ENCODE peak calls at places on chromosomes 5 and 9, in nine cellular contexts. Z is astrocyte, U is uterus, H is mucosa of descending colon, K is heart left ventricle, P is GM23338, W is neural progenitor cell, L is sigmoid colon, I is upper lobe of right lung. F is an unnamed sample. For H3K36me3, the result is how much of the 10 kb centered on the place peaks cover.

GRCh38 chr5:71938886-71939285 is 168.4 kb upstream of the MAP1B start:
- DNase-seq in Z (no peak), H (peak), W (no peak), L (no peak), K (no peak), U (no peak), P (peak), I (peak), F (no peak)

GRCh38 chr9:1969160-1969559 is 46.0 kb upstream of the SMARCA2 start:
- DNase-seq in K (no peak), I (no peak), P (no peak), W (no peak), L (no peak), U (no peak), H (no peak), Z (no peak), F (no peak)

GRCh38 chr5:400282-401215 is 42.4 kb upstream of the EXOC3 start:
- DNase-seq in W (no peak), Z (peak), P (no peak), I (no peak), K (no peak), U (no peak), L (peak), H (no peak), F (peak)

GRCh38 chr5:67085616-67086015 is 111.0 kb downstream of the CD180 start:
- DNase-seq in K (no peak), P (no peak), I (no peak), U (no peak), W (no peak), H (no peak), Z (no peak), L (no peak), F (no peak)

GRCh38 chr9:105114956-105115728 is 129.3 kb upstream of the SLC44A1 start:
- DNase-seq in U (no peak), W (no peak), Z (peak), H (peak), L (peak), I (peak), P (no peak), K (peak), F (peak)

GRCh38 chr9:135555203-135555602 is 6.4 kb upstream of the PAEP start:
- DNase-seq in Z (no peak), K (no peak), I (peak), P (no peak), W (no peak), L (no peak), H (no peak), U (no peak), F (no peak)

GRCh38 chr9:137465000-137465769 is 6.1 kb upstream of the NSMF start:
- DNase-seq in U (no peak), I (peak), K (peak), Z (no peak), P (no peak), W (no peak), L (no peak), H (no peak), F (no peak)

GRCh38 chr5:12022444-12022843 is 118.2 kb upstream of the CTNND2 start:
- DNase-seq in I (no peak), Z (no peak), H (no peak), W (no peak), U (no peak), L (no peak), P (no peak), K (no peak), F (no peak)

GRCh38 chr9:82406714-82407113 is 418.1 kb downstream of the SPATA31D1 start:
- DNase-seq in K (no peak), I (no peak), P (no peak), W (no peak), U (no peak), Z (no peak), H (no peak), L (no peak), F (no peak)

GRCh38 chr5:14250094-14250777 is 107.1 kb downstream of the TRIO start:
- DNase-seq in W (peak), U (peak), P (peak), I (no peak), Z (peak), K (peak), H (peak), L (peak), F (no peak)

GRCh38 chr5:91164424-91164823 is 218.7 kb downstream of the ARRDC3 start:
- DNase-seq in U (no peak), H (no peak), K (no peak), P (no peak), I (no peak), Z (no peak), L (no peak), W (no peak), F (no peak)

GRCh38 chr9:131275332-131276106 is 791 bp downstream of the FAM78A start:
- DNase-seq in L (no peak), U (no peak), P (peak), I (no peak), K (peak), W (peak), H (peak), Z (no peak), F (no peak)

GRCh38 chr5:179227196-179227577 is 118.1 kb downstream of the ADAMTS2 start:
- DNase-seq in H (no peak), P (no peak), L (peak), I (peak), U (peak), W (no peak), Z (no peak), K (peak), F (no peak)

GRCh38 chr5:110339399-110339798 is 387.1 kb downstream of the TMEM232 start:
- DNase-seq in H (no peak), U (no peak), W (no peak), P (peak), L (no peak), K (no peak), I (no peak), Z (no peak), F (no peak)

GRCh38 chr9:78438765-78439164 is 141.8 kb downstream of the PSAT1 start:
- DNase-seq in Z (no peak), W (peak), I (no peak), U (no peak), L (no peak), K (no peak), H (no peak), P (no peak), F (no peak)

GRCh38 chr5:33761139-33761538 is 130.7 kb downstream of the ADAMTS12 start:
- DNase-seq in U (no peak), K (no peak), H (no peak), L (no peak), P (peak), I (no peak), W (peak), Z (peak), F (no peak)

GRCh38 chr9:125524522-125524921 is 182.5 kb downstream of the MAPKAP1 start:
- DNase-seq in W (peak), L (no peak), U (no peak), H (no peak), P (peak), I (no peak), Z (no peak), K (no peak), F (no peak)

GRCh38 chr5:13816126-13816525 is 128.4 kb downstream of the DNAH5 start:
- DNase-seq in H (no peak), U (no peak), K (no peak), L (no peak), W (no peak), Z (no peak), I (no peak), P (no peak), F (no peak)

GRCh38 chr5:115898656-115899055 is 56.9 kb downstream of the AP3S1 start:
- DNase-seq in P (no peak), H (no peak), W (no peak), U (no peak), Z (peak), I (no peak), L (no peak), K (no peak), F (no peak)

GRCh38 chr9:98168952-98169488 is 23.4 kb downstream of the CORO2A start:
- DNase-seq in W (peak), Z (peak), L (peak), P (peak), U (no peak), I (no peak), K (peak), H (peak), F (no peak)

GRCh38 chr9:131668439-131669233 is 71.2 kb downstream of the RAPGEF1 start:
- DNase-seq in I (peak), Z (peak), L (no peak), K (no peak), H (no peak), W (no peak), U (no peak), P (no peak), F (no peak)

GRCh38 chr9:76456202-76456926 is 2.6 kb upstream of the GCNT1 start:
- DNase-seq in K (no peak), Z (peak), H (peak), I (no peak), W (peak), L (no peak), P (peak), U (no peak), F (no peak)

GRCh38 chr5:98928802-98929122 is at the start of gene CHD1:
- DNase-seq in P (peak), K (peak), W (peak), H (peak), Z (peak), I (peak), L (peak), U (peak), F (peak)

GRCh38 chr5:145680744-145681143 is 154.4 kb downstream of the PRELID2 start:
- DNase-seq in U (peak), H (no peak), L (peak), K (peak), P (no peak), I (no peak), W (no peak), Z (no peak), F (no peak)

GRCh38 chr9:18689881-18690280 is 215.9 kb downstream of the ADAMTSL1 start:
- DNase-seq in L (no peak), K (no peak), W (no peak), H (no peak), P (no peak), U (no peak), I (no peak), Z (no peak), F (no peak)

GRCh38 chr5:6886866-6887265 is 173.6 kb downstream of the TENT4A start:
- DNase-seq in U (no peak), W (no peak), Z (no peak), K (no peak), L (no peak), H (no peak), P (no peak), I (no peak), F (no peak)

GRCh38 chr5:164959761-164960160 is 1454.3 kb downstream of the MAT2B start:
- DNase-seq in W (no peak), H (no peak), L (no peak), I (no peak), Z (no peak), K (no peak), U (no peak), P (no peak), F (no peak)

GRCh38 chr9:107447834-107448233 is 41.7 kb downstream of the KLF4 start:
- DNase-seq in P (no peak), U (no peak), L (no peak), W (no peak), H (no peak), I (no peak), Z (no peak), K (no peak), F (no peak)

GRCh38 chr9:95803197-95803596 is 72.3 kb upstream of the ERCC6L2 start:
- DNase-seq in U (no peak), Z (no peak), P (no peak), K (no peak), I (no peak), H (no peak), W (no peak), L (no peak), F (no peak)

GRCh38 chr9:36717276-36717675 is 144.6 kb downstream of the MELK start:
- DNase-seq in W (no peak), Z (peak), K (no peak), I (no peak), U (no peak), L (no peak), P (no peak), H (no peak), F (no peak)

GRCh38 chr9:36720043-36720442 is 147.3 kb downstream of the MELK start:
- DNase-seq in W (no peak), I (no peak), L (no peak), P (no peak), Z (no peak), H (no peak), U (no peak), K (no peak), F (no peak)

GRCh38 chr9:36716496-36716895 is 143.8 kb downstream of the MELK start:
- DNase-seq in P (no peak), L (no peak), Z (peak), W (no peak), H (no peak), U (no peak), K (no peak), I (no peak), F (no peak)

GRCh38 chr9:36718612-36719011 is 145.9 kb downstream of the MELK start:
- DNase-seq in U (no peak), P (no peak), L (no peak), I (no peak), H (no peak), Z (no peak), W (no peak), K (no peak), F (no peak)

GRCh38 chr9:36714161-36714560 is 141.5 kb downstream of the MELK start:
- DNase-seq in U (no peak), P (no peak), L (no peak), I (no peak), K (no peak), H (no peak), W (no peak), Z (no peak), F (no peak)
- H3K36me3 ChIP-seq in U (under half), P (under half), L (under half), I (under half), K (under half), H (under half), W (under half), Z (under half), F (under half)

GRCh38 chr9:24245988-24246387 is 299.7 kb downstream of the IZUMO3 start:
- DNase-seq in Z (no peak), K (no peak), W (peak), L (no peak), U (no peak), H (no peak), P (peak), I (no peak), F (no peak)
- TF ChIP-seq CTCF in Z (peak), K (no peak), W (peak), L (no peak), U (no peak), H (no peak), P (peak), I (peak), F (peak)

GRCh38 chr9:92945796-92946195 is 1.5 kb upstream of the FGD3 start:
- DNase-seq in W (no peak), I (peak), K (no peak), H (no peak), Z (no peak), U (no peak), P (no peak), L (no peak), F (no peak)

GRCh38 chr9:92948632-92949031 is 1.3 kb downstream of the FGD3 start:
- DNase-seq in H (no peak), L (no peak), I (no peak), Z (no peak), W (no peak), K (no peak), U (no peak), P (no peak), F (no peak)

GRCh38 chr9:92947268-92948031 is at the start of gene FGD3:
- DNase-seq in H (no peak), K (peak), W (peak), U (no peak), I (peak), Z (peak), P (peak), L (no peak), F (no peak)

GRCh38 chr9:92949266-92949982 is 2.1 kb downstream of the FGD3 start:
- DNase-seq in U (no peak), Z (no peak), P (no peak), W (no peak), H (no peak), K (no peak), I (peak), L (no peak), F (no peak)

GRCh38 chr9:92948032-92948534 is 760 bp downstream of the FGD3 start:
- DNase-seq in P (no peak), U (no peak), W (no peak), K (no peak), Z (no peak), I (peak), L (no peak), H (no peak), F (no peak)
- H3K4me3 ChIP-seq in P (peak), U (peak), W (peak), K (peak), Z (no peak), I (peak), L (no peak), H (no peak), F (no peak)

GRCh38 chr9:113428062-113428600 is 17.6 kb downstream of the C9orf43 start:
- DNase-seq in H (no peak), L (no peak), Z (no peak), P (no peak), I (no peak), W (no peak), U (no peak), K (no peak), F (no peak)
- H3K36me3 ChIP-seq in H (under half), L (under half), Z (under half), P (under half), I (under half), W (under half), U (under half), K (under half), F (under half)

DNA sequence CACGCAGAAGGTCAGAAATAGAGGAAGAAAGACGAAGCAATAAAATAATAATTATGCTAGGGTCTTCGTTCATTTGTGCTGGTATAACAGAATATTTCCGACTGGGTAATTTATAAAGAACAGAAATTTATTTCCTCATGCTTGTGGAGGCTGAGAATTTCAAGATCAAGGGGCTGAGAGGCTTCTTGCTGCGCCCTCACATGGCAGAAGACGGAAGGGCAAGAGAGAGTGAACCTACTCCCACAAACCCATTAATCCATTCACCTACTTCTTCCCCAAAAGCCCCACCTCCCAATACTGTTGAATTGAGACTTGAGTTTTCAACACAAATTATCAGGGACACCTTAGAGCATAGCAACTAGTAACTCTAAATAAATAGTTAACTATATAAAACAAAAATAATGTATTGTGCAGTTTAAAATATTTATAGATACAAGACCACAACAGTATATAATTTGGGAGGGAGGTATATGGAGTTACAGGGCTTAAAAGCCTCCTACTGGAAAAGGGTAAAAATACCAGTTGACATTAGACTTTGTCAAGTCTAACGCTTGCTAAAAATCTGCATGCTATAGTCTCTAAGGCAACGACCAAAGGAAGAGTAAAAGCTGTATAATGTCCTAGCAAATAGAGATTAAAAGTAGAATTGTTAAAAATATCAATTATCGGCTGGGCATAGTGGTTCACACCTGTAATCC is 40.3 kb upstream of the NAA35 start:
- DNase-seq in H (peak), L (no peak), W (peak), U (no peak), I (no peak), K (no peak), P (peak), Z (peak), F (no peak)
- TF ChIP-seq CTCF in H (peak), L (no peak), W (peak), U (no peak), I (peak), K (no peak), P (peak), Z (peak), F (peak)

DNA sequence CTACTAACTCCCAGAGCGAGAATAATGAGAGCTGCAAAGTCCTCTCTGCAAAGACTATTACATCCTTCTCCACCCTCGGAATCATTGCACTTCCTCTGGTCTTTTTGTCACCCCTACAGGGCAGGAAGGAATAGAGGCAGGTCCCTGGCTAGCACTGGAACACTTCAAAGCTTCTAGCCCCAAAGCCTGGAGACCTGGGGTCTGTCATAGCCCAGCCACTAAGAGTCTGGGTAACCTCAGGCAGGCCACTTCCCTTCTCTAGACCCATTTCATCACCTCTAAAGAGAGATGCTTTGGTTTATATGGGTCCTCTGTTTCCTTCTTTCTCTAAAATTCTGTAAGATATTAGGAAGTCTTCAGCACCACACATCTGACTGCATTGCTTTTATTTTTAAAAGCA is 6.7 kb downstream of the ADRB2 start:
- DNase-seq in I (no peak), P (no peak), Z (no peak), H (no peak), U (no peak), W (no peak), L (no peak), K (no peak), F (no peak)
- H3K4me3 ChIP-seq in I (no peak), P (no peak), Z (no peak), H (no peak), U (no peak), W (no peak), L (no peak), K (no peak), F (no peak)

DNA sequence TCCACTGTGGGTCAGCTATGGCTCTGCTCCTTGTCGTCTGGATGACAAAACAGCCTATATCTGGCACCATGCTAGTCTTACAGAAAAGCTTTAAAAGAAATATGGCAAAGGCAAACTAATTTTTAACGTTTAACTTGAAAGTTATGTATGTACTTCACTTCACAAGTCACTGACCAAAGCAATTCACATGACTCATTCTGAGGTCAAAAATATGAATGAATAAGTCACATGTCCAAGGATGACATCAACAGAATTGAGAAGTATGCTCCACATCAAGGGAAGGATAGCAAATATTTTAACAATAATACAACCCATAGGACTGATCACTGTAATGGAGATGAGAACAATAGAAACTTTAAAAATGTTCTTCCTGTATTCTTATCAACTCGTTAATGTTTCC is 1072.6 kb upstream of the NUDT12 start:
- DNase-seq in K (no peak), Z (peak), P (no peak), H (no peak), W (no peak), I (no peak), L (no peak), U (no peak), F (no peak)
- H3K36me3 ChIP-seq in K (under half), Z (under half), P (under half), H (under half), W (under half), I (under half), L (under half), U (under half), F (under half)

F was measured in BJ.